ENCODE peak calls at places on chromosomes 7 and 10, in nine cellular contexts. One of them, this sample, is unnamed.

GRCh38 chr10:98242823-98243222 is 25.2 kb downstream of the LOXL4 start:
- DNase-seq in AG04450: no peak
- DNase-seq in endothelial cell: no peak
- DNase-seq in HFF-Myc: no peak
- DNase-seq in lung: no peak
- DNase-seq in kidney: no peak
- DNase-seq in K562: no peak
- DNase-seq in fibroblast of lung: peak
- DNase-seq in stomach: no peak
- DNase-seq in this sample: no peak

GRCh38 chr7:77800158-77800557 is 1.6 kb downstream of the PHTF2 start:
- DNase-seq in AG04450: no peak
- DNase-seq in endothelial cell: no peak
- DNase-seq in HFF-Myc: no peak
- DNase-seq in lung: no peak
- DNase-seq in kidney: no peak
- DNase-seq in K562: peak
- DNase-seq in fibroblast of lung: no peak
- DNase-seq in stomach: no peak
- DNase-seq in this sample: no peak

GRCh38 chr7:25460426-25460825 is 232.1 kb upstream of the NPVF start:
- DNase-seq in AG04450: no peak
- DNase-seq in endothelial cell: no peak
- DNase-seq in HFF-Myc: no peak
- DNase-seq in lung: no peak
- DNase-seq in kidney: no peak
- DNase-seq in K562: no peak
- DNase-seq in fibroblast of lung: no peak
- DNase-seq in stomach: no peak
- DNase-seq in this sample: no peak

GRCh38 chr7:137978464-137979237 is 23.2 kb downstream of the CREB3L2 start:
- DNase-seq in AG04450: peak
- DNase-seq in endothelial cell: no peak
- DNase-seq in HFF-Myc: peak
- DNase-seq in lung: no peak
- DNase-seq in kidney: peak
- DNase-seq in K562: peak
- DNase-seq in fibroblast of lung: peak
- DNase-seq in stomach: no peak
- DNase-seq in this sample: no peak

GRCh38 chr10:52950578-52950977 is 178.0 kb upstream of the MBL2 start:
- DNase-seq in AG04450: no peak
- DNase-seq in endothelial cell: no peak
- DNase-seq in HFF-Myc: no peak
- DNase-seq in lung: no peak
- DNase-seq in kidney: no peak
- DNase-seq in K562: no peak
- DNase-seq in fibroblast of lung: no peak
- DNase-seq in stomach: no peak
- DNase-seq in this sample: no peak

GRCh38 chr7:100435401-100436304 is 644 bp downstream of the PPP1R35 start:
- DNase-seq in AG04450: no peak
- DNase-seq in endothelial cell: peak
- DNase-seq in HFF-Myc: no peak
- DNase-seq in lung: peak
- DNase-seq in kidney: peak
- DNase-seq in K562: peak
- DNase-seq in fibroblast of lung: no peak
- DNase-seq in stomach: peak
- DNase-seq in this sample: peak

GRCh38 chr7:130441408-130441854 is 615 bp upstream of the CEP41 start:
- DNase-seq in AG04450: no peak
- DNase-seq in endothelial cell: peak
- DNase-seq in HFF-Myc: no peak
- DNase-seq in lung: no peak
- DNase-seq in kidney: no peak
- DNase-seq in K562: no peak
- DNase-seq in fibroblast of lung: no peak
- DNase-seq in stomach: no peak
- DNase-seq in this sample: peak

GRCh38 chr10:45420453-45421192 is 46.6 kb downstream of the ALOX5 start:
- DNase-seq in AG04450: peak
- DNase-seq in endothelial cell: no peak
- DNase-seq in HFF-Myc: peak
- DNase-seq in lung: peak
- DNase-seq in kidney: peak
- DNase-seq in K562: no peak
- DNase-seq in fibroblast of lung: peak
- DNase-seq in stomach: peak
- DNase-seq in this sample: no peak

GRCh38 chr7:140619101-140619615 is 21.5 kb downstream of the DENND2A start:
- DNase-seq in AG04450: no peak
- DNase-seq in endothelial cell: no peak
- DNase-seq in HFF-Myc: no peak
- DNase-seq in lung: no peak
- DNase-seq in kidney: no peak
- DNase-seq in K562: no peak
- DNase-seq in fibroblast of lung: no peak
- DNase-seq in stomach: no peak
- DNase-seq in this sample: no peak

GRCh38 chr7:36668080-36668479 is 56.2 kb downstream of the AOAH start:
- DNase-seq in AG04450: no peak
- DNase-seq in endothelial cell: no peak
- DNase-seq in HFF-Myc: no peak
- DNase-seq in lung: no peak
- DNase-seq in kidney: no peak
- DNase-seq in K562: no peak
- DNase-seq in fibroblast of lung: no peak
- DNase-seq in stomach: no peak
- DNase-seq in this sample: no peak

GRCh38 chr10:87865201-87866025 is 2.0 kb downstream of the PTEN start:
- DNase-seq in AG04450: no peak
- DNase-seq in endothelial cell: no peak
- DNase-seq in HFF-Myc: no peak
- DNase-seq in lung: no peak
- DNase-seq in kidney: no peak
- DNase-seq in K562: no peak
- DNase-seq in fibroblast of lung: no peak
- DNase-seq in stomach: no peak
- DNase-seq in this sample: no peak

GRCh38 chr7:13117103-13117502 is 429.7 kb downstream of the ARL4A start:
- DNase-seq in AG04450: no peak
- DNase-seq in endothelial cell: no peak
- DNase-seq in HFF-Myc: no peak
- DNase-seq in lung: no peak
- DNase-seq in kidney: no peak
- DNase-seq in K562: peak
- DNase-seq in fibroblast of lung: peak
- DNase-seq in stomach: no peak
- DNase-seq in this sample: no peak
- TF ChIP-seq CTCF in AG04450: peak
- TF ChIP-seq CTCF in endothelial cell: peak
- TF ChIP-seq CTCF in HFF-Myc: no peak
- TF ChIP-seq CTCF in lung: no peak
- TF ChIP-seq CTCF in kidney: no peak
- TF ChIP-seq CTCF in K562: peak
- TF ChIP-seq CTCF in fibroblast of lung: peak
- TF ChIP-seq CTCF in stomach: peak
- TF ChIP-seq CTCF in this sample: peak

GRCh38 chr10:129909080-129909479 is 55.0 kb downstream of the EBF3 start:
- DNase-seq in AG04450: no peak
- DNase-seq in endothelial cell: no peak
- DNase-seq in HFF-Myc: no peak
- DNase-seq in lung: no peak
- DNase-seq in kidney: no peak
- DNase-seq in K562: no peak
- DNase-seq in fibroblast of lung: no peak
- DNase-seq in stomach: no peak
- DNase-seq in this sample: no peak

GRCh38 chr10:129908406-129908805 is 55.7 kb downstream of the EBF3 start:
- DNase-seq in AG04450: no peak
- DNase-seq in endothelial cell: no peak
- DNase-seq in HFF-Myc: no peak
- DNase-seq in lung: no peak
- DNase-seq in kidney: no peak
- DNase-seq in K562: no peak
- DNase-seq in fibroblast of lung: no peak
- DNase-seq in stomach: no peak
- DNase-seq in this sample: no peak

GRCh38 chr10:129901389-129902045 is 62.6 kb downstream of the EBF3 start:
- DNase-seq in AG04450: no peak
- DNase-seq in endothelial cell: no peak
- DNase-seq in HFF-Myc: no peak
- DNase-seq in lung: no peak
- DNase-seq in kidney: no peak
- DNase-seq in K562: no peak
- DNase-seq in fibroblast of lung: no peak
- DNase-seq in stomach: no peak
- DNase-seq in this sample: no peak

GRCh38 chr10:129904323-129904722 is 59.8 kb downstream of the EBF3 start:
- DNase-seq in AG04450: no peak
- DNase-seq in endothelial cell: no peak
- DNase-seq in HFF-Myc: no peak
- DNase-seq in lung: no peak
- DNase-seq in kidney: no peak
- DNase-seq in K562: no peak
- DNase-seq in fibroblast of lung: no peak
- DNase-seq in stomach: no peak
- DNase-seq in this sample: no peak

DNA sequence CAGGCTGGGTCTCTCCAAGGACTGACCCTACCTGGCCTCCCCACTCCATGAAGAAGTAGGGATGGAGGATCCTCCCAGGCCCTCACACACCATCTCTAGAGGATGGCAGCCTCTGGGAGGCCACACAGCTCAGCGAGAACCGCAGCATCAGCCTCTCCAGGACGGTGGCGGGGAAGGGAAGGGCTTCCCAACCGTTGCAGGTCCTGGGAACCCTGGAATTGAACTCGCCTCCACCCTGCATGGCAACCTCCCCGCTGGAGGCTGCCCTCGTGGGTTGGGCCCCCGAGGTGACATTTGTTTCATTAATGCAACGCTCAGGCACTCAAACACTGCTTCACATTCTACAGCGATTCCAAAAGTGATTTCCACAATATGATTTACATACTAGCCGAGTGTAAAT is 58.5 kb downstream of the EBF3 start:
- DNase-seq in AG04450: no peak
- DNase-seq in endothelial cell: no peak
- DNase-seq in HFF-Myc: no peak
- DNase-seq in lung: no peak
- DNase-seq in kidney: no peak
- DNase-seq in K562: no peak
- DNase-seq in fibroblast of lung: no peak
- DNase-seq in stomach: no peak
- DNase-seq in this sample: no peak
- TF ChIP-seq CTCF in AG04450: no peak
- TF ChIP-seq CTCF in endothelial cell: no peak
- TF ChIP-seq CTCF in HFF-Myc: no peak
- TF ChIP-seq CTCF in lung: no peak
- TF ChIP-seq CTCF in kidney: no peak
- TF ChIP-seq CTCF in K562: no peak
- TF ChIP-seq CTCF in fibroblast of lung: no peak
- TF ChIP-seq CTCF in stomach: no peak
- TF ChIP-seq CTCF in this sample: no peak

GRCh38 chr7:151872531-151873401 is 4.1 kb downstream of the PRKAG2 start:
- DNase-seq in AG04450: no peak
- DNase-seq in endothelial cell: no peak
- DNase-seq in HFF-Myc: no peak
- DNase-seq in lung: no peak
- DNase-seq in kidney: peak
- DNase-seq in K562: no peak
- DNase-seq in fibroblast of lung: no peak
- DNase-seq in stomach: no peak
- DNase-seq in this sample: no peak

GRCh38 chr7:151873402-151873965 is 3.4 kb downstream of the PRKAG2 start:
- DNase-seq in AG04450: no peak
- DNase-seq in endothelial cell: no peak
- DNase-seq in HFF-Myc: no peak
- DNase-seq in lung: no peak
- DNase-seq in kidney: peak
- DNase-seq in K562: no peak
- DNase-seq in fibroblast of lung: no peak
- DNase-seq in stomach: no peak
- DNase-seq in this sample: no peak

GRCh38 chr7:151869968-151870918 is 6.7 kb downstream of the PRKAG2 start:
- DNase-seq in AG04450: no peak
- DNase-seq in endothelial cell: no peak
- DNase-seq in HFF-Myc: no peak
- DNase-seq in lung: no peak
- DNase-seq in kidney: peak
- DNase-seq in K562: no peak
- DNase-seq in fibroblast of lung: no peak
- DNase-seq in stomach: no peak
- DNase-seq in this sample: no peak

GRCh38 chr7:151871189-151871735 is 5.7 kb downstream of the PRKAG2 start:
- DNase-seq in AG04450: no peak
- DNase-seq in endothelial cell: no peak
- DNase-seq in HFF-Myc: no peak
- DNase-seq in lung: no peak
- DNase-seq in kidney: peak
- DNase-seq in K562: no peak
- DNase-seq in fibroblast of lung: no peak
- DNase-seq in stomach: no peak
- DNase-seq in this sample: no peak

DNA sequence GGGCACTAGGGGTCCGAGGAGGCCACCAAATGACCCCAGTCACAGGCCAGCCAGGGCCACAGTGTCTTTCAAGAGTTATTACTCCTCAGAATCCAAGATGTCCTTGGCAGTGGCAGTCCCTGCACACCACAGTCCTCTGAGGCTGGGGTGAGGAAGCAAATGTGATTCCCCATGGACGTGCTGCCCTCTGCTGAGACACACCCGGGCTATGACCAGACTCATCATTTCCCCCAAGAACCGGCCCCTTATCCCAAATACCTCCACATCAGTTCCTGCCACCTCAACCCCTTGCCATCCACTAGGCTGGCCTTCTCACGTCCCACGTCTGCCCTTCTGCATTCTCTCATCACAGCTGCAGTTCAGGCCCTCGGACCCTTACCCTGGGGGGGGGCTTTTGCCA is 5.0 kb downstream of the PRKAG2 start:
- DNase-seq in AG04450: no peak
- DNase-seq in endothelial cell: no peak
- DNase-seq in HFF-Myc: no peak
- DNase-seq in lung: no peak
- DNase-seq in kidney: peak
- DNase-seq in K562: peak
- DNase-seq in fibroblast of lung: no peak
- DNase-seq in stomach: no peak
- DNase-seq in this sample: no peak
- TF ChIP-seq CTCF in AG04450: no peak
- TF ChIP-seq CTCF in endothelial cell: no peak
- TF ChIP-seq CTCF in HFF-Myc: no peak
- TF ChIP-seq CTCF in lung: no peak
- TF ChIP-seq CTCF in kidney: no peak
- TF ChIP-seq CTCF in K562: peak
- TF ChIP-seq CTCF in fibroblast of lung: no peak
- TF ChIP-seq CTCF in stomach: no peak
- TF ChIP-seq CTCF in this sample: no peak

DNA sequence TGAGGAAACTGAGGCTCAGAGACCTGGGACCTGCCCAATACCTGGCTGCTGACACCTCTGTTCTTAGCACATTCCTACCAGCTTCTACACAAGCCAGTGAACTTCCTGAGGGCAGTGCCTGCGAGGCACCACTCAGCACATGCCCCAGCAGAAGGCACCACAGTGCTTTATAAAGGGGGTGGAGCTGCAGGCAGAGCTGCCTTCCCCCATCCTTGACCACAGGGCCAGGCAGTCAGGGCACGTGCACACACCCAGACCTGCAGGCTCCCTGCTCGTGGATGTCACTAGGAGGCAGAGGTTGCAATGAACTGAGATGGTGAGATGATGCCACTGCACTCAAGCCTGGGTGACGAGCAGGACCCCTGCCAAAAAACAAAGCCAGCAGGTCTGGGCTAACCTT is 39.2 kb upstream of the TUBB8 start:
- DNase-seq in AG04450: no peak
- DNase-seq in endothelial cell: no peak
- DNase-seq in HFF-Myc: no peak
- DNase-seq in lung: no peak
- DNase-seq in kidney: no peak
- DNase-seq in K562: no peak
- DNase-seq in fibroblast of lung: no peak
- DNase-seq in stomach: peak
- DNase-seq in this sample: no peak
- TF ChIP-seq CTCF in AG04450: no peak
- TF ChIP-seq CTCF in endothelial cell: no peak
- TF ChIP-seq CTCF in HFF-Myc: no peak
- TF ChIP-seq CTCF in lung: no peak
- TF ChIP-seq CTCF in kidney: no peak
- TF ChIP-seq CTCF in K562: no peak
- TF ChIP-seq CTCF in fibroblast of lung: no peak
- TF ChIP-seq CTCF in stomach: no peak
- TF ChIP-seq CTCF in this sample: no peak

This sample was measured in nephron progenitor cell.